ENCODE peak calls at places on chromosomes 12 and 14, in four cellular contexts. E is lower lobe of right lung, N is AG04449, B is psoas muscle. P is an unnamed sample.

GRCh38 chr14:24461336-24461735 is 18.8 kb upstream of the SDR39U1 start:
- DNase-seq in B (no peak), N (no peak), E (no peak), P (no peak)

GRCh38 chr12:65840793-65841670 is 16.7 kb downstream of the HMGA2 start:
- DNase-seq in B (no peak), N (no peak), E (no peak), P (no peak)

GRCh38 chr12:126488786-126489185 is 1423.6 kb downstream of the AACS start:
- DNase-seq in E (no peak), B (no peak), N (no peak), P (no peak)

GRCh38 chr12:118981285-118982201 is at the start of gene SRRM4:
- DNase-seq in B (no peak), E (peak), N (no peak), P (no peak)

GRCh38 chr12:62466018-62466595 is 519 bp upstream of the MON2 start:
- DNase-seq in B (no peak), N (no peak), E (no peak), P (no peak)

GRCh38 chr12:72089678-72090077 is 151.0 kb downstream of the TPH2 start:
- DNase-seq in N (no peak), B (no peak), E (no peak), P (no peak)

GRCh38 chr12:59629890-59630289 is 34.1 kb downstream of the SLC16A7 start:
- DNase-seq in B (no peak), N (no peak), E (no peak), P (no peak)

GRCh38 chr14:79016828-79017505 is 846.8 kb downstream of the NRXN3 start:
- DNase-seq in B (no peak), N (peak), E (no peak), P (peak)

GRCh38 chr14:101470266-101470665 is 91.0 kb upstream of the DIO3 start:
- DNase-seq in N (no peak), B (no peak), E (no peak), P (no peak)

GRCh38 chr14:64296561-64296960 is 2.4 kb upstream of the ESR2 start:
- DNase-seq in B (no peak), N (no peak), E (no peak), P (no peak)

GRCh38 chr12:76451528-76451927 is 103.3 kb upstream of the BBS10 start:
- DNase-seq in N (no peak), E (no peak), B (no peak), P (no peak)

GRCh38 chr14:91241848-91242247 is 2.7 kb downstream of the GPR68 start:
- DNase-seq in B (no peak), N (no peak), E (no peak), P (no peak)

GRCh38 chr14:94707494-94707893 is 62.4 kb downstream of the GSC start:
- DNase-seq in B (no peak), N (no peak), E (no peak), P (no peak)

GRCh38 chr14:104638927-104639450 is 34.4 kb upstream of the TMEM179 start:
- DNase-seq in N (no peak), B (no peak), E (no peak), P (no peak)

GRCh38 chr14:99831915-99832314 is 38.7 kb downstream of the EML1 start:
- DNase-seq in B (no peak), N (no peak), E (no peak), P (no peak)

GRCh38 chr12:15575797-15576560 is 213.2 kb downstream of the EPS8 start:
- DNase-seq in B (no peak), N (no peak), E (no peak), P (no peak)

GRCh38 chr12:113149361-113150150 is at the start of gene CFAP73:
- DNase-seq in E (peak), N (peak), B (no peak), P (peak)
- TF ChIP-seq CTCF in E (no peak), N (no peak), B (no peak), P (no peak)

DNA sequence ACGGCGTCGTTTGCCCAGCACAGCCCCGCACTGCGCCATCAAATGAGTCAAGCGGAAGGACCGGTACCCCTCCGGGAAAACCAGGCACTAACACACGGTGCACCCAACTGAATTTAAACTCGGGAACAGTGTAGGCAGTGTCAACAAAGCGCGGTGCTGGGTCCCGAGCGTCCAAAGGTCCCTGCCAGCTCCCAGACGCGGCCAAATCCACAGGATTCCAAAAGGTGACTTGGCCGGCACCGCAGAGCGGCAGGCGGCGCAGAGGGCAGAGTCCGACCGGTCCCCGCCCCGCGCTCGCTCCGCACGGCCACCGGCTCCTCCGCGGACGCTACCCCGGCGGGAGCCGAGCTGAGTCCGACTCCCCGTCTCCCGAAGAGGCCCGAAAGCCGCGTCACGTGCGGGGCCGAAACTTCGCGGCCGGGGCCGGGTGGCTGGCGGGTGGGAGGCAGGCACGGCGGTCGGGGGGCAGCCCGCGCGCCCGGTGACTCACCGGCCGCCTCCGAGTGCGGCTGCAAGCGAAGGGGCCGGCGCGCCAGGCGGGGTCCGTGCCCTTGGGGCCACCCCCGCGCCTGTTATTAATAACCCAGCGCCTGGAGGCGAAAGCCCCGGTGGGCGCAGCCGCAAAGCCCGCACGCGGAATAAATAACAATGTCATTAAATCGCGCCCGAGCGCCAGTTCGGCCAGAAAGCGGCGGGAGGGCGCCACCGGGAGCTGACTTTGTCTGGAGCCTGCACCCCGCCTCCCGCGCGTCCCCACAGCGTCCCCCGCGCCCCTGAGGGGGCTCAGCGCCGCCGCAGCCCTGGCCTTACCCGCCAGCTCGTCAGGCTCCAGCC is 823 bp downstream of the DENND5B start:
- DNase-seq in N (no peak), B (peak), E (peak), P (peak)
- TF ChIP-seq CTCF in N (no peak), B (no peak), E (no peak), P (no peak)

DNA sequence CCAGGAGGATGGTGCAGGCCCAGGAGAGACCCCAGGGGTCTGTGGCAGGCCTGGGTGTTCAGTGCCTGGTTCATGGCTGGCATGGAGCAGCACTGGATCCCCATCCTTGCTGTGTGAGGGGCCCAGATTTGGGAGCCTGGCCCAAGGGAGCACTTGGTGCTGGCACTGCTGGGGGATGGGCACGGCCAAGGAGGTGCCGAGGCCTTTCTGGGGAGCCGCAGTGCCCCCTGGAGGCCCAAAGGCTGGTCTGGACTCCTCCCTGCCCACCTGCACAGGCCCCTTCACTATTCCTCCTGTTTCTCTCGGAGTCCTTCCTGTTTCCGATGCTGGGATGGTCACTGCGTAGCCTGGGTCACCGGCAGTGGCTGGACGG is 48.6 kb downstream of the LRCOL1 start:
- DNase-seq in B (no peak), E (no peak), N (no peak), P (no peak)
- TF ChIP-seq CTCF in B (peak), E (no peak), N (peak), P (peak)

DNA sequence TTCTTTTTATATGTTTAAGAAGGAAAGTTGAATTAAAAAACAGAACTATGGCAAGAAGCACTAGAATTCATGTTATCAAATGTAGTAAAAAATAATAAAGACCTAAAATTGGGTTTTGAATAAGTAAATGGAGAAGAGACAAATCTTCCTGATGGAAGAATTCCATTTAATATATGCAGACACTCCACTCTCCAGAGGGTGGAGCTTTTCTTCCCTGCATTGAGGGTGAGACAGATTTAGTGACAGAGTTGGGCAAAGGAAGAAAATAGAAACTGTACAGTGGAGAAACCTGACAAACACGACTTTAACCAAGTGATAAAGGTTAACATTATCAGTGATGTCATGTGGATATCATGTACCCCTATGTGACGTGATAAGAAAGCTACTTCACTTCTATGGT is 217.6 kb downstream of the PRKD1 start:
- DNase-seq in E (no peak), N (no peak), B (no peak), P (no peak)
- TF ChIP-seq CTCF in E (no peak), N (no peak), B (peak), P (peak)

GRCh38 chr12:21257172-21257571 is 77.5 kb downstream of the SLCO1A2 start:
- DNase-seq in E (no peak), N (no peak), B (no peak), P (no peak)
- TF ChIP-seq CTCF in E (no peak), N (no peak), B (no peak), P (no peak)

GRCh38 chr14:37019488-37019887 is 152.9 kb downstream of the SLC25A21 start:
- DNase-seq in E (no peak), N (no peak), B (no peak), P (no peak)

GRCh38 chr14:37027188-37027824 is 145.1 kb downstream of the SLC25A21 start:
- DNase-seq in B (no peak), N (no peak), E (no peak), P (no peak)

GRCh38 chr14:37021406-37021805 is 151.0 kb downstream of the SLC25A21 start:
- DNase-seq in B (no peak), E (no peak), N (no peak), P (no peak)

GRCh38 chr14:37018571-37019240 is 153.7 kb downstream of the SLC25A21 start:
- DNase-seq in B (no peak), N (no peak), E (no peak), P (no peak)

DNA sequence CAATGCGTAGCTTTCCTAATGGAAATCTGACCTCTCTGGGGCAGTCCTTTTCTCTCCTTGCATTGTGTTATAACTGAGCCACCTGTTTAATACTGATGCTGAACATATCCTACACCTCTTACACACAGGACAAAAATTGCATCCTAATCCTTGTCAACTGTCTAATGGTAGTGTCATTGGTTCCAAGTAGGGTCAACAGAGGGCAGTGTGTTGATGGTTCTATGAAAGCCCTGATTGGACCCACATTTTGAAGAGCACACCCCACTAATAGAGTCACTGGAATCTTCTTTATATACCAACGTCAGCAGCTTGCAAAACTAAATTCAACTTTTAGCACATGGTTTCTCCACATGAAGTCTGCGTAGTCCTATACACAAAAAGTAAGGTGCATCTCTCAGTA is 148.2 kb downstream of the SLC25A21 start:
- DNase-seq in B (no peak), N (no peak), E (no peak), P (no peak)
- TF ChIP-seq CTCF in B (no peak), N (no peak), E (no peak), P (no peak)